ENCODE peak calls at places on chromosomes 7 and 10, in five cellular contexts. One of them, this sample, is unnamed.

GRCh38 chr7:78215199-78215598 is 416.6 kb downstream of the PHTF2 start:
- DNase-seq in naive thymus-derived CD4-positive, alpha-beta T cell: no peak
- DNase-seq in dorsolateral prefrontal cortex: no peak
- DNase-seq in heart left ventricle: no peak
- DNase-seq in mammary epithelial cell: no peak
- DNase-seq in this sample: no peak

GRCh38 chr7:158274996-158275395 is 312.6 kb downstream of the PTPRN2 start:
- DNase-seq in naive thymus-derived CD4-positive, alpha-beta T cell: no peak
- DNase-seq in dorsolateral prefrontal cortex: peak
- DNase-seq in heart left ventricle: no peak
- DNase-seq in mammary epithelial cell: no peak
- DNase-seq in this sample: no peak

GRCh38 chr7:5661941-5662340 is 119.5 kb downstream of the RNF216 start:
- DNase-seq in dorsolateral prefrontal cortex: peak
- DNase-seq in heart left ventricle: no peak
- DNase-seq in naive thymus-derived CD4-positive, alpha-beta T cell: no peak
- DNase-seq in mammary epithelial cell: no peak
- DNase-seq in this sample: no peak

GRCh38 chr10:116490028-116490662 is 55.6 kb upstream of the PNLIP start:
- DNase-seq in mammary epithelial cell: no peak
- DNase-seq in heart left ventricle: no peak
- DNase-seq in naive thymus-derived CD4-positive, alpha-beta T cell: peak
- DNase-seq in dorsolateral prefrontal cortex: no peak
- DNase-seq in this sample: no peak

GRCh38 chr10:110010076-110011069 is 2.6 kb downstream of the ADD3 start:
- DNase-seq in naive thymus-derived CD4-positive, alpha-beta T cell: peak
- DNase-seq in dorsolateral prefrontal cortex: no peak
- DNase-seq in heart left ventricle: no peak
- DNase-seq in mammary epithelial cell: no peak
- DNase-seq in this sample: no peak

GRCh38 chr7:46847126-46847525 is 734.8 kb downstream of the TNS3 start:
- DNase-seq in mammary epithelial cell: no peak
- DNase-seq in dorsolateral prefrontal cortex: no peak
- DNase-seq in naive thymus-derived CD4-positive, alpha-beta T cell: no peak
- DNase-seq in heart left ventricle: no peak
- DNase-seq in this sample: no peak

GRCh38 chr7:151825711-151826110 is 51.2 kb downstream of the PRKAG2 start:
- DNase-seq in naive thymus-derived CD4-positive, alpha-beta T cell: no peak
- DNase-seq in heart left ventricle: no peak
- DNase-seq in mammary epithelial cell: no peak
- DNase-seq in dorsolateral prefrontal cortex: no peak
- DNase-seq in this sample: no peak

GRCh38 chr10:108037061-108037460 is 872.6 kb upstream of the SORCS1 start:
- DNase-seq in heart left ventricle: no peak
- DNase-seq in mammary epithelial cell: no peak
- DNase-seq in dorsolateral prefrontal cortex: no peak
- DNase-seq in naive thymus-derived CD4-positive, alpha-beta T cell: no peak
- DNase-seq in this sample: no peak

GRCh38 chr10:103652599-103653281 is 159.2 kb downstream of the NEURL1 start:
- DNase-seq in naive thymus-derived CD4-positive, alpha-beta T cell: no peak
- DNase-seq in dorsolateral prefrontal cortex: no peak
- DNase-seq in heart left ventricle: no peak
- DNase-seq in mammary epithelial cell: no peak
- DNase-seq in this sample: no peak

GRCh38 chr10:18689498-18689897 is 30.3 kb downstream of the ARL5B start:
- DNase-seq in dorsolateral prefrontal cortex: no peak
- DNase-seq in heart left ventricle: no peak
- DNase-seq in naive thymus-derived CD4-positive, alpha-beta T cell: no peak
- DNase-seq in mammary epithelial cell: no peak
- DNase-seq in this sample: no peak

GRCh38 chr7:112939589-112940313 is 146.9 kb downstream of the GPR85 start:
- DNase-seq in heart left ventricle: peak
- DNase-seq in naive thymus-derived CD4-positive, alpha-beta T cell: peak
- DNase-seq in dorsolateral prefrontal cortex: peak
- DNase-seq in mammary epithelial cell: peak
- DNase-seq in this sample: peak

GRCh38 chr7:139783647-139784385 is 6.0 kb upstream of the HIPK2 start:
- DNase-seq in mammary epithelial cell: peak
- DNase-seq in dorsolateral prefrontal cortex: no peak
- DNase-seq in heart left ventricle: no peak
- DNase-seq in naive thymus-derived CD4-positive, alpha-beta T cell: no peak
- DNase-seq in this sample: peak

GRCh38 chr10:8288600-8288999 is 234.1 kb downstream of the GATA3 start:
- DNase-seq in dorsolateral prefrontal cortex: no peak
- DNase-seq in heart left ventricle: no peak
- DNase-seq in mammary epithelial cell: no peak
- DNase-seq in naive thymus-derived CD4-positive, alpha-beta T cell: no peak
- DNase-seq in this sample: no peak

GRCh38 chr7:131076032-131076431 is 251.6 kb upstream of the MKLN1 start:
- DNase-seq in naive thymus-derived CD4-positive, alpha-beta T cell: no peak
- DNase-seq in dorsolateral prefrontal cortex: no peak
- DNase-seq in mammary epithelial cell: peak
- DNase-seq in heart left ventricle: no peak
- DNase-seq in this sample: no peak

GRCh38 chr7:131075406-131075805 is 252.3 kb upstream of the MKLN1 start:
- DNase-seq in dorsolateral prefrontal cortex: no peak
- DNase-seq in naive thymus-derived CD4-positive, alpha-beta T cell: no peak
- DNase-seq in heart left ventricle: no peak
- DNase-seq in mammary epithelial cell: no peak
- DNase-seq in this sample: no peak

GRCh38 chr7:131080754-131081153 is 246.9 kb upstream of the MKLN1 start:
- DNase-seq in dorsolateral prefrontal cortex: no peak
- DNase-seq in naive thymus-derived CD4-positive, alpha-beta T cell: no peak
- DNase-seq in mammary epithelial cell: no peak
- DNase-seq in heart left ventricle: no peak
- DNase-seq in this sample: no peak

GRCh38 chr7:131076711-131077170 is 250.9 kb upstream of the MKLN1 start:
- DNase-seq in dorsolateral prefrontal cortex: no peak
- DNase-seq in mammary epithelial cell: peak
- DNase-seq in naive thymus-derived CD4-positive, alpha-beta T cell: no peak
- DNase-seq in heart left ventricle: no peak
- DNase-seq in this sample: no peak

DNA sequence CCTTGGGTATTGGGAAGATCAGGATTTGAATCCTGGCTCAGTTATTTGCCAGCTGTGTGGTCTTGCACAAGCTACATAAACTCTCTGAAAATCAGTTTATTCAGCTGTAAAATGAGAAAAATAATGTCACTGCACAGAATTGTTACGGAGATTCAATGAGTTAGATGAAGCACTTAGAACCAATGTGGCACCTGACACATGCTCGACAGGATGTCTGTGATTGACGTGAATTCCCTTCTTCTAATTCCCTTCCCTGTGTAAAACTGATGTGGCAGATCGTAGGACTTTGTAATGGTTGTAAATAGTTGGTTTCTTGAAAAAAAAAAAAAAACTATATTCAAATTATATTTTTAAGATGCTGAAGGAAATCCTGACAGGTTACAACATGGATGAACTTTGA is 249.9 kb upstream of the MKLN1 start:
- DNase-seq in dorsolateral prefrontal cortex: no peak
- DNase-seq in heart left ventricle: no peak
- DNase-seq in naive thymus-derived CD4-positive, alpha-beta T cell: no peak
- DNase-seq in mammary epithelial cell: no peak
- DNase-seq in this sample: no peak
- H3K27ac ChIP-seq in dorsolateral prefrontal cortex: peak
- H3K27ac ChIP-seq in heart left ventricle: no peak
- H3K27ac ChIP-seq in naive thymus-derived CD4-positive, alpha-beta T cell: no peak
- H3K27ac ChIP-seq in mammary epithelial cell: peak
- H3K27ac ChIP-seq in this sample: no peak

DNA sequence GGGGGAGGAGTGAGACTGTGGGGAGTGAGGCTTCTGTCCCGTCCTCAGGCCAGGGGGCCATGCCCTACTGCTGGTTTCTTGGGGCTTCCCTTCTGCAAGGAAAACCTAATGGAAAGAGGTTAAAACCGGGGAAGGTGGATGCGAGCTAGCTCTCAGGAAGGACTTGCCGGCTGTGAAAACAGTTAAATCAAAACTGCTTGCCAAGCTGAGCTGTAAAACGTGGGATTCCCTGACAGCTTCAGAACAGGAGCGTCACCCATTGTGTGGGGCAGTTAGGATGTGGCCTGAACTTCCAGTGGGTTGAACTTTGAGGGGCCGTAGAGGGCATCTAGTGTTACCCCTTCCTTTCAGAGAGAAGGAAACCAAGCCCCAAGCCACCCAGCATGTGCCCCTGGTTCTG is 13.1 kb downstream of the TSPAN15 start:
- DNase-seq in heart left ventricle: no peak
- DNase-seq in mammary epithelial cell: no peak
- DNase-seq in naive thymus-derived CD4-positive, alpha-beta T cell: no peak
- DNase-seq in dorsolateral prefrontal cortex: no peak
- DNase-seq in this sample: no peak
- H3K27ac ChIP-seq in heart left ventricle: peak
- H3K27ac ChIP-seq in mammary epithelial cell: no peak
- H3K27ac ChIP-seq in naive thymus-derived CD4-positive, alpha-beta T cell: no peak
- H3K27ac ChIP-seq in dorsolateral prefrontal cortex: peak
- H3K27ac ChIP-seq in this sample: no peak

DNA sequence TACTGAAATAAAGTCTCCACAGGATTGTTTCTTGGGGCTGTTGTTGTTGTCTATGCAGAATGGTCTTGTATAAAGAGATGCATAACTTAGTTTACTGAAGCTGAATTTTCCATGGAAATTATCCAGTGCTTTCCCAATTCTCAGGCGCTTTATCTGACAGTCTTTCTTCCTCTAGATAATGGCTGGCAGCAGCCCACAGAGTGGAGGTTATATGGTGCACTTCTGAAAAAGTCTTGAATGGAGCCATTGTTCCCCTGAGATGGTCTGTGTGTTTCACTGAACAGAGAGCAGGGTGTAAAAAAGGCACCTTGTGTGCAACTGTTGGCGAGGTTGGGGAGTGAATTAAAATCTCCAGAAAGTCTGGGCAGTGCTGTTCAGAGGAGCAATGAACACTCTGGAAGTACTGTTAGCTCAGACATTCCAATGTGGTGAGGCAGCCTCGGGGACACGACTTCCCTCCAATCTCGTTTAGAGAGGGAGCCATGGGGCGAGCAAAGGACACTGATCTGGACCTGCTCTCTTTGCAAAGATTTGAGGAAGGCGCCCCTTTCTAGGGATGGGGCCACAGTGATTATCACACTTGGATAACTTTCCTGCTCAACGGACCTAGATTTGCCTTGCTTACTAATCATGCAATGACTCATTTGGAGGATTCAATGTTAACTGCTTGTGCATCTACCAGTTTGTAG is 2.0 kb upstream of the PLCE1 start:
- DNase-seq in heart left ventricle: no peak
- DNase-seq in naive thymus-derived CD4-positive, alpha-beta T cell: no peak
- DNase-seq in dorsolateral prefrontal cortex: no peak
- DNase-seq in mammary epithelial cell: peak
- DNase-seq in this sample: no peak
- H3K27ac ChIP-seq in heart left ventricle: peak
- H3K27ac ChIP-seq in naive thymus-derived CD4-positive, alpha-beta T cell: no peak
- H3K27ac ChIP-seq in dorsolateral prefrontal cortex: no peak
- H3K27ac ChIP-seq in mammary epithelial cell: no peak
- H3K27ac ChIP-seq in this sample: no peak

DNA sequence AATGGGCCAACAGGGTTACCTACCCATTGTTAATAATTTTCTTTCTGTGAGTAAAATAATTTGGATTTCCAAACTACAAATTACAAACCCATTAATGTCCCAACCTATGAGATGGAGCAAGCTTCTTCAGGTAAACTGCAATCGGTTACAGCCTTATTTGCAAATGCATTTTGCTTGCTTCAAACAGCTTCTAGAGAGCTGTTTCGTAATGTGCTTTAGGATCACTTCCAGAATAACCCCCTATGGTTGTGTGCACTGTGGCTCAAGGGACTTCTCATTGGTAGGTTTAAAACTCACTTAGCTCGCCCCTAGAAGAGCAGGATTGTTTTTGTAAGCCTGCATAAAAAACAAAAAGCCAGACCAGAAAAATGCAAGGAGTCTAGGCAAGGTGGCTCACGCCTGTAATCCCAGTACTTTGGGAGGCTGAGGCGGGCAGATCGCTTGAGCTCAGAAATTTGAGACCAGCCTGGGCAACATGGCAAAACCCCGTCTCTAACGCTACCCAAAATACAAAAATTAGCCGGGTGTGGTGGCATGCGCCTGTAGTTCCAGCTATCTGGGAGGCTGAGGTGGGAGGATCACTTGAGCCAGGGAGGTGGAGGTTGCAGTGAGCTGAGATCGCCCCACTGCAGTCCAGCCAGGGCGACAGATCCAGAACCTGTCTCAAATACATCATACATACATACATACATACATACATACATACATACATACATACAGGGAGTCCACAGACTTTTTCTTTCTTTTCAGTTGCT is 3.3 kb upstream of the MAP3K8 start:
- DNase-seq in mammary epithelial cell: no peak
- DNase-seq in dorsolateral prefrontal cortex: no peak
- DNase-seq in heart left ventricle: no peak
- DNase-seq in naive thymus-derived CD4-positive, alpha-beta T cell: no peak
- DNase-seq in this sample: no peak
- H3K27ac ChIP-seq in mammary epithelial cell: no peak
- H3K27ac ChIP-seq in dorsolateral prefrontal cortex: no peak
- H3K27ac ChIP-seq in heart left ventricle: peak
- H3K27ac ChIP-seq in naive thymus-derived CD4-positive, alpha-beta T cell: no peak
- H3K27ac ChIP-seq in this sample: peak

GRCh38 chr10:22341936-22342222 is 3.4 kb upstream of the SPAG6 start:
- DNase-seq in naive thymus-derived CD4-positive, alpha-beta T cell: no peak
- DNase-seq in dorsolateral prefrontal cortex: no peak
- DNase-seq in heart left ventricle: no peak
- DNase-seq in mammary epithelial cell: no peak
- DNase-seq in this sample: no peak
- H3K27ac ChIP-seq in naive thymus-derived CD4-positive, alpha-beta T cell: no peak
- H3K27ac ChIP-seq in dorsolateral prefrontal cortex: no peak
- H3K27ac ChIP-seq in heart left ventricle: no peak
- H3K27ac ChIP-seq in mammary epithelial cell: no peak
- H3K27ac ChIP-seq in this sample: no peak

This sample was measured in epithelial cell of prostate.